ENCODE peak calls at places on chromosomes 3 and 15, in nine cellular contexts. One of them, this sample, is unnamed.

GRCh38 chr3:102444101-102444500 is 9.3 kb downstream of the ZPLD1 start:
- DNase-seq in effector memory CD8-positive, alpha-beta T cell: no peak
- DNase-seq in activated T-helper 1 cell treated with anti-CD3 and anti-CD28 coated beads, Interleukin-12 subunit alpha, Interleukin-12 subunit beta, Interleukin-2, Interleukin-4 antibody, amounts not matched to agents 30 ng/mL and 10 ng/mL and 1 ng/mL, durations not matched to agents 14 hours and 24 hours and 36 hours: no peak
- DNase-seq in activated naive CD4-positive, alpha-beta T cell treated with anti-CD3 and anti-CD28 coated beads, Interleukin-2, amount 50 U/mL, for 16 hours: no peak
- DNase-seq in activated effector memory CD4-positive, alpha-beta T cell treated with anti-CD3 and anti-CD28 coated beads, Interleukin-2, amount 50 U/mL, for 16 hours: no peak
- DNase-seq in mesothelial cell of epicardium: no peak
- DNase-seq in fibroblast of mammary gland: peak
- DNase-seq in stimulated activated CD4-positive, alpha-beta T cell treated with anti-CD3 and anti-CD28 coated beads, TNF-alpha, amount 100 ng/mL, for 4 hours: no peak
- DNase-seq in globus pallidus: no peak
- DNase-seq in this sample: no peak

GRCh38 chr3:49495016-49495415 is 24.9 kb downstream of the DAG1 start:
- DNase-seq in effector memory CD8-positive, alpha-beta T cell: no peak
- DNase-seq in activated T-helper 1 cell treated with anti-CD3 and anti-CD28 coated beads, Interleukin-12 subunit alpha, Interleukin-12 subunit beta, Interleukin-2, Interleukin-4 antibody, amounts not matched to agents 30 ng/mL and 10 ng/mL and 1 ng/mL, durations not matched to agents 14 hours and 24 hours and 36 hours: no peak
- DNase-seq in activated naive CD4-positive, alpha-beta T cell treated with anti-CD3 and anti-CD28 coated beads, Interleukin-2, amount 50 U/mL, for 16 hours: no peak
- DNase-seq in activated effector memory CD4-positive, alpha-beta T cell treated with anti-CD3 and anti-CD28 coated beads, Interleukin-2, amount 50 U/mL, for 16 hours: no peak
- DNase-seq in mesothelial cell of epicardium: no peak
- DNase-seq in fibroblast of mammary gland: no peak
- DNase-seq in stimulated activated CD4-positive, alpha-beta T cell treated with anti-CD3 and anti-CD28 coated beads, TNF-alpha, amount 100 ng/mL, for 4 hours: no peak
- DNase-seq in globus pallidus: no peak
- DNase-seq in this sample: no peak

GRCh38 chr3:4988815-4989648 is 9.8 kb downstream of the BHLHE40 start:
- DNase-seq in effector memory CD8-positive, alpha-beta T cell: no peak
- DNase-seq in activated T-helper 1 cell treated with anti-CD3 and anti-CD28 coated beads, Interleukin-12 subunit alpha, Interleukin-12 subunit beta, Interleukin-2, Interleukin-4 antibody, amounts not matched to agents 30 ng/mL and 10 ng/mL and 1 ng/mL, durations not matched to agents 14 hours and 24 hours and 36 hours: no peak
- DNase-seq in activated naive CD4-positive, alpha-beta T cell treated with anti-CD3 and anti-CD28 coated beads, Interleukin-2, amount 50 U/mL, for 16 hours: no peak
- DNase-seq in activated effector memory CD4-positive, alpha-beta T cell treated with anti-CD3 and anti-CD28 coated beads, Interleukin-2, amount 50 U/mL, for 16 hours: no peak
- DNase-seq in mesothelial cell of epicardium: no peak
- DNase-seq in fibroblast of mammary gland: peak
- DNase-seq in stimulated activated CD4-positive, alpha-beta T cell treated with anti-CD3 and anti-CD28 coated beads, TNF-alpha, amount 100 ng/mL, for 4 hours: no peak
- DNase-seq in globus pallidus: no peak
- DNase-seq in this sample: no peak

GRCh38 chr3:14758297-14758696 is 60.5 kb upstream of the FGD5 start:
- DNase-seq in effector memory CD8-positive, alpha-beta T cell: no peak
- DNase-seq in activated T-helper 1 cell treated with anti-CD3 and anti-CD28 coated beads, Interleukin-12 subunit alpha, Interleukin-12 subunit beta, Interleukin-2, Interleukin-4 antibody, amounts not matched to agents 30 ng/mL and 10 ng/mL and 1 ng/mL, durations not matched to agents 14 hours and 24 hours and 36 hours: no peak
- DNase-seq in activated naive CD4-positive, alpha-beta T cell treated with anti-CD3 and anti-CD28 coated beads, Interleukin-2, amount 50 U/mL, for 16 hours: no peak
- DNase-seq in activated effector memory CD4-positive, alpha-beta T cell treated with anti-CD3 and anti-CD28 coated beads, Interleukin-2, amount 50 U/mL, for 16 hours: no peak
- DNase-seq in mesothelial cell of epicardium: no peak
- DNase-seq in fibroblast of mammary gland: no peak
- DNase-seq in stimulated activated CD4-positive, alpha-beta T cell treated with anti-CD3 and anti-CD28 coated beads, TNF-alpha, amount 100 ng/mL, for 4 hours: no peak
- DNase-seq in globus pallidus: no peak
- DNase-seq in this sample: no peak

GRCh38 chr15:31340047-31340446 is 13.4 kb downstream of the KLF13 start:
- DNase-seq in effector memory CD8-positive, alpha-beta T cell: no peak
- DNase-seq in activated T-helper 1 cell treated with anti-CD3 and anti-CD28 coated beads, Interleukin-12 subunit alpha, Interleukin-12 subunit beta, Interleukin-2, Interleukin-4 antibody, amounts not matched to agents 30 ng/mL and 10 ng/mL and 1 ng/mL, durations not matched to agents 14 hours and 24 hours and 36 hours: no peak
- DNase-seq in activated naive CD4-positive, alpha-beta T cell treated with anti-CD3 and anti-CD28 coated beads, Interleukin-2, amount 50 U/mL, for 16 hours: no peak
- DNase-seq in activated effector memory CD4-positive, alpha-beta T cell treated with anti-CD3 and anti-CD28 coated beads, Interleukin-2, amount 50 U/mL, for 16 hours: no peak
- DNase-seq in mesothelial cell of epicardium: no peak
- DNase-seq in fibroblast of mammary gland: no peak
- DNase-seq in stimulated activated CD4-positive, alpha-beta T cell treated with anti-CD3 and anti-CD28 coated beads, TNF-alpha, amount 100 ng/mL, for 4 hours: no peak
- DNase-seq in globus pallidus: no peak
- DNase-seq in this sample: no peak

GRCh38 chr3:1275495-1275894 is 182.7 kb downstream of the CNTN6 start:
- DNase-seq in effector memory CD8-positive, alpha-beta T cell: no peak
- DNase-seq in activated T-helper 1 cell treated with anti-CD3 and anti-CD28 coated beads, Interleukin-12 subunit alpha, Interleukin-12 subunit beta, Interleukin-2, Interleukin-4 antibody, amounts not matched to agents 30 ng/mL and 10 ng/mL and 1 ng/mL, durations not matched to agents 14 hours and 24 hours and 36 hours: no peak
- DNase-seq in activated naive CD4-positive, alpha-beta T cell treated with anti-CD3 and anti-CD28 coated beads, Interleukin-2, amount 50 U/mL, for 16 hours: no peak
- DNase-seq in activated effector memory CD4-positive, alpha-beta T cell treated with anti-CD3 and anti-CD28 coated beads, Interleukin-2, amount 50 U/mL, for 16 hours: no peak
- DNase-seq in mesothelial cell of epicardium: no peak
- DNase-seq in fibroblast of mammary gland: peak
- DNase-seq in stimulated activated CD4-positive, alpha-beta T cell treated with anti-CD3 and anti-CD28 coated beads, TNF-alpha, amount 100 ng/mL, for 4 hours: no peak
- DNase-seq in globus pallidus: peak
- DNase-seq in this sample: no peak

GRCh38 chr3:53040361-53040820 is 5.5 kb downstream of the SFMBT1 start:
- DNase-seq in effector memory CD8-positive, alpha-beta T cell: no peak
- DNase-seq in activated T-helper 1 cell treated with anti-CD3 and anti-CD28 coated beads, Interleukin-12 subunit alpha, Interleukin-12 subunit beta, Interleukin-2, Interleukin-4 antibody, amounts not matched to agents 30 ng/mL and 10 ng/mL and 1 ng/mL, durations not matched to agents 14 hours and 24 hours and 36 hours: no peak
- DNase-seq in activated naive CD4-positive, alpha-beta T cell treated with anti-CD3 and anti-CD28 coated beads, Interleukin-2, amount 50 U/mL, for 16 hours: no peak
- DNase-seq in activated effector memory CD4-positive, alpha-beta T cell treated with anti-CD3 and anti-CD28 coated beads, Interleukin-2, amount 50 U/mL, for 16 hours: no peak
- DNase-seq in mesothelial cell of epicardium: no peak
- DNase-seq in fibroblast of mammary gland: no peak
- DNase-seq in stimulated activated CD4-positive, alpha-beta T cell treated with anti-CD3 and anti-CD28 coated beads, TNF-alpha, amount 100 ng/mL, for 4 hours: no peak
- DNase-seq in globus pallidus: no peak
- DNase-seq in this sample: no peak

GRCh38 chr3:195578565-195578964 is 5.2 kb downstream of the APOD start:
- DNase-seq in effector memory CD8-positive, alpha-beta T cell: no peak
- DNase-seq in activated T-helper 1 cell treated with anti-CD3 and anti-CD28 coated beads, Interleukin-12 subunit alpha, Interleukin-12 subunit beta, Interleukin-2, Interleukin-4 antibody, amounts not matched to agents 30 ng/mL and 10 ng/mL and 1 ng/mL, durations not matched to agents 14 hours and 24 hours and 36 hours: no peak
- DNase-seq in activated naive CD4-positive, alpha-beta T cell treated with anti-CD3 and anti-CD28 coated beads, Interleukin-2, amount 50 U/mL, for 16 hours: no peak
- DNase-seq in activated effector memory CD4-positive, alpha-beta T cell treated with anti-CD3 and anti-CD28 coated beads, Interleukin-2, amount 50 U/mL, for 16 hours: no peak
- DNase-seq in mesothelial cell of epicardium: no peak
- DNase-seq in fibroblast of mammary gland: no peak
- DNase-seq in stimulated activated CD4-positive, alpha-beta T cell treated with anti-CD3 and anti-CD28 coated beads, TNF-alpha, amount 100 ng/mL, for 4 hours: no peak
- DNase-seq in globus pallidus: no peak
- DNase-seq in this sample: no peak

GRCh38 chr15:93418566-93418965 is 329.6 kb upstream of the RGMA start:
- DNase-seq in effector memory CD8-positive, alpha-beta T cell: no peak
- DNase-seq in activated T-helper 1 cell treated with anti-CD3 and anti-CD28 coated beads, Interleukin-12 subunit alpha, Interleukin-12 subunit beta, Interleukin-2, Interleukin-4 antibody, amounts not matched to agents 30 ng/mL and 10 ng/mL and 1 ng/mL, durations not matched to agents 14 hours and 24 hours and 36 hours: no peak
- DNase-seq in activated naive CD4-positive, alpha-beta T cell treated with anti-CD3 and anti-CD28 coated beads, Interleukin-2, amount 50 U/mL, for 16 hours: no peak
- DNase-seq in activated effector memory CD4-positive, alpha-beta T cell treated with anti-CD3 and anti-CD28 coated beads, Interleukin-2, amount 50 U/mL, for 16 hours: no peak
- DNase-seq in mesothelial cell of epicardium: no peak
- DNase-seq in fibroblast of mammary gland: no peak
- DNase-seq in stimulated activated CD4-positive, alpha-beta T cell treated with anti-CD3 and anti-CD28 coated beads, TNF-alpha, amount 100 ng/mL, for 4 hours: no peak
- DNase-seq in globus pallidus: no peak
- DNase-seq in this sample: no peak

GRCh38 chr15:66613743-66614142 is 47.9 kb upstream of the LCTL start:
- DNase-seq in effector memory CD8-positive, alpha-beta T cell: no peak
- DNase-seq in activated T-helper 1 cell treated with anti-CD3 and anti-CD28 coated beads, Interleukin-12 subunit alpha, Interleukin-12 subunit beta, Interleukin-2, Interleukin-4 antibody, amounts not matched to agents 30 ng/mL and 10 ng/mL and 1 ng/mL, durations not matched to agents 14 hours and 24 hours and 36 hours: no peak
- DNase-seq in activated naive CD4-positive, alpha-beta T cell treated with anti-CD3 and anti-CD28 coated beads, Interleukin-2, amount 50 U/mL, for 16 hours: no peak
- DNase-seq in activated effector memory CD4-positive, alpha-beta T cell treated with anti-CD3 and anti-CD28 coated beads, Interleukin-2, amount 50 U/mL, for 16 hours: no peak
- DNase-seq in mesothelial cell of epicardium: no peak
- DNase-seq in fibroblast of mammary gland: no peak
- DNase-seq in stimulated activated CD4-positive, alpha-beta T cell treated with anti-CD3 and anti-CD28 coated beads, TNF-alpha, amount 100 ng/mL, for 4 hours: no peak
- DNase-seq in globus pallidus: no peak
- DNase-seq in this sample: no peak

GRCh38 chr15:76988874-76989780 is 5.8 kb upstream of the PSTPIP1 start:
- DNase-seq in effector memory CD8-positive, alpha-beta T cell: no peak
- DNase-seq in activated T-helper 1 cell treated with anti-CD3 and anti-CD28 coated beads, Interleukin-12 subunit alpha, Interleukin-12 subunit beta, Interleukin-2, Interleukin-4 antibody, amounts not matched to agents 30 ng/mL and 10 ng/mL and 1 ng/mL, durations not matched to agents 14 hours and 24 hours and 36 hours: no peak
- DNase-seq in activated naive CD4-positive, alpha-beta T cell treated with anti-CD3 and anti-CD28 coated beads, Interleukin-2, amount 50 U/mL, for 16 hours: no peak
- DNase-seq in activated effector memory CD4-positive, alpha-beta T cell treated with anti-CD3 and anti-CD28 coated beads, Interleukin-2, amount 50 U/mL, for 16 hours: no peak
- DNase-seq in mesothelial cell of epicardium: no peak
- DNase-seq in fibroblast of mammary gland: no peak
- DNase-seq in stimulated activated CD4-positive, alpha-beta T cell treated with anti-CD3 and anti-CD28 coated beads, TNF-alpha, amount 100 ng/mL, for 4 hours: no peak
- DNase-seq in globus pallidus: no peak
- DNase-seq in this sample: no peak

GRCh38 chr3:32780735-32781210 is 37.0 kb upstream of the TRIM71 start:
- DNase-seq in effector memory CD8-positive, alpha-beta T cell: no peak
- DNase-seq in activated T-helper 1 cell treated with anti-CD3 and anti-CD28 coated beads, Interleukin-12 subunit alpha, Interleukin-12 subunit beta, Interleukin-2, Interleukin-4 antibody, amounts not matched to agents 30 ng/mL and 10 ng/mL and 1 ng/mL, durations not matched to agents 14 hours and 24 hours and 36 hours: peak
- DNase-seq in activated naive CD4-positive, alpha-beta T cell treated with anti-CD3 and anti-CD28 coated beads, Interleukin-2, amount 50 U/mL, for 16 hours: no peak
- DNase-seq in activated effector memory CD4-positive, alpha-beta T cell treated with anti-CD3 and anti-CD28 coated beads, Interleukin-2, amount 50 U/mL, for 16 hours: no peak
- DNase-seq in mesothelial cell of epicardium: peak
- DNase-seq in fibroblast of mammary gland: peak
- DNase-seq in stimulated activated CD4-positive, alpha-beta T cell treated with anti-CD3 and anti-CD28 coated beads, TNF-alpha, amount 100 ng/mL, for 4 hours: no peak
- DNase-seq in globus pallidus: peak
- DNase-seq in this sample: no peak

GRCh38 chr3:42491876-42492507 is 10.5 kb upstream of the VIPR1 start:
- DNase-seq in effector memory CD8-positive, alpha-beta T cell: no peak
- DNase-seq in activated T-helper 1 cell treated with anti-CD3 and anti-CD28 coated beads, Interleukin-12 subunit alpha, Interleukin-12 subunit beta, Interleukin-2, Interleukin-4 antibody, amounts not matched to agents 30 ng/mL and 10 ng/mL and 1 ng/mL, durations not matched to agents 14 hours and 24 hours and 36 hours: no peak
- DNase-seq in activated naive CD4-positive, alpha-beta T cell treated with anti-CD3 and anti-CD28 coated beads, Interleukin-2, amount 50 U/mL, for 16 hours: no peak
- DNase-seq in activated effector memory CD4-positive, alpha-beta T cell treated with anti-CD3 and anti-CD28 coated beads, Interleukin-2, amount 50 U/mL, for 16 hours: peak
- DNase-seq in mesothelial cell of epicardium: no peak
- DNase-seq in fibroblast of mammary gland: no peak
- DNase-seq in stimulated activated CD4-positive, alpha-beta T cell treated with anti-CD3 and anti-CD28 coated beads, TNF-alpha, amount 100 ng/mL, for 4 hours: no peak
- DNase-seq in globus pallidus: no peak
- DNase-seq in this sample: no peak

GRCh38 chr3:9024341-9024740 is 61.1 kb upstream of the RAD18 start:
- DNase-seq in effector memory CD8-positive, alpha-beta T cell: no peak
- DNase-seq in activated T-helper 1 cell treated with anti-CD3 and anti-CD28 coated beads, Interleukin-12 subunit alpha, Interleukin-12 subunit beta, Interleukin-2, Interleukin-4 antibody, amounts not matched to agents 30 ng/mL and 10 ng/mL and 1 ng/mL, durations not matched to agents 14 hours and 24 hours and 36 hours: no peak
- DNase-seq in activated naive CD4-positive, alpha-beta T cell treated with anti-CD3 and anti-CD28 coated beads, Interleukin-2, amount 50 U/mL, for 16 hours: no peak
- DNase-seq in activated effector memory CD4-positive, alpha-beta T cell treated with anti-CD3 and anti-CD28 coated beads, Interleukin-2, amount 50 U/mL, for 16 hours: no peak
- DNase-seq in mesothelial cell of epicardium: no peak
- DNase-seq in fibroblast of mammary gland: no peak
- DNase-seq in stimulated activated CD4-positive, alpha-beta T cell treated with anti-CD3 and anti-CD28 coated beads, TNF-alpha, amount 100 ng/mL, for 4 hours: no peak
- DNase-seq in globus pallidus: no peak
- DNase-seq in this sample: no peak

GRCh38 chr3:167489571-167489970 is 15.7 kb upstream of the SERPINI2 start:
- DNase-seq in effector memory CD8-positive, alpha-beta T cell: no peak
- DNase-seq in activated T-helper 1 cell treated with anti-CD3 and anti-CD28 coated beads, Interleukin-12 subunit alpha, Interleukin-12 subunit beta, Interleukin-2, Interleukin-4 antibody, amounts not matched to agents 30 ng/mL and 10 ng/mL and 1 ng/mL, durations not matched to agents 14 hours and 24 hours and 36 hours: no peak
- DNase-seq in activated naive CD4-positive, alpha-beta T cell treated with anti-CD3 and anti-CD28 coated beads, Interleukin-2, amount 50 U/mL, for 16 hours: no peak
- DNase-seq in activated effector memory CD4-positive, alpha-beta T cell treated with anti-CD3 and anti-CD28 coated beads, Interleukin-2, amount 50 U/mL, for 16 hours: no peak
- DNase-seq in mesothelial cell of epicardium: no peak
- DNase-seq in fibroblast of mammary gland: no peak
- DNase-seq in stimulated activated CD4-positive, alpha-beta T cell treated with anti-CD3 and anti-CD28 coated beads, TNF-alpha, amount 100 ng/mL, for 4 hours: no peak
- DNase-seq in globus pallidus: no peak
- DNase-seq in this sample: no peak